ENCODE peak calls at places on chromosomes 3 and 15, in six cellular contexts. F is adrenal gland, K is right lobe of liver, V is Panc1, Y is spleen, G is uterus. S is an unnamed sample. For H3K4me1 and H3K27me3, the result is how much of the 10 kb centered on the place peaks cover.

GRCh38 chr15:57245130-57245529 is 131.2 kb upstream of the CGNL1 start:
- DNase-seq in F (no peak), K (no peak), V (no peak), Y (no peak), G (no peak), S (no peak)

GRCh38 chr3:45778761-45779201 is 17.6 kb downstream of the SLC6A20 start:
- DNase-seq in F (no peak), K (no peak), V (no peak), Y (no peak), G (no peak), S (no peak)

GRCh38 chr3:52561028-52561749 is 24.8 kb downstream of the UQCC5 start:
- DNase-seq in F (no peak), K (no peak), V (no peak), Y (no peak), G (no peak), S (no peak)

GRCh38 chr3:31878231-31878838 is 102.7 kb downstream of the OSBPL10 start:
- DNase-seq in F (peak), K (no peak), V (no peak), Y (no peak), G (no peak), S (no peak)

GRCh38 chr15:60005352-60006202 is 1.5 kb downstream of the FOXB1 start:
- DNase-seq in F (no peak), K (no peak), V (no peak), Y (peak), G (no peak), S (no peak)

GRCh38 chr3:72347819-72348319 is 500.4 kb downstream of the SHQ1 start:
- DNase-seq in F (peak), K (peak), V (no peak), Y (peak), G (peak), S (no peak)

GRCh38 chr3:187689984-187690383 is 12.4 kb downstream of the RTP2 start:
- DNase-seq in F (no peak), K (no peak), V (no peak), Y (no peak), G (no peak), S (no peak)

GRCh38 chr15:43517354-43518072 is at the start of gene MAP1A:
- DNase-seq in F (peak), K (no peak), V (no peak), Y (no peak), G (peak), S (peak)

GRCh38 chr3:189947948-189948723 is 172.6 kb downstream of the P3H2 start:
- DNase-seq in F (no peak), K (no peak), V (peak), Y (no peak), G (no peak), S (no peak)

GRCh38 chr3:171396048-171396447 is 64.2 kb downstream of the TNIK start:
- DNase-seq in F (no peak), K (no peak), V (no peak), Y (no peak), G (no peak), S (no peak)

GRCh38 chr3:46334911-46335478 is 18.9 kb upstream of the CCR2 start:
- DNase-seq in F (no peak), K (no peak), V (no peak), Y (no peak), G (no peak), S (no peak)

GRCh38 chr15:92466834-92467233 is 73.2 kb downstream of the ST8SIA2 start:
- DNase-seq in F (peak), K (no peak), V (no peak), Y (no peak), G (no peak), S (no peak)

GRCh38 chr15:48810414-48811324 is at the start of gene CEP152:
- DNase-seq in F (peak), K (peak), V (peak), Y (peak), G (peak), S (peak)

GRCh38 chr3:141556034-141556433 is 69.2 kb downstream of the RASA2 start:
- DNase-seq in F (no peak), K (no peak), V (no peak), Y (no peak), G (no peak), S (no peak)

GRCh38 chr15:31401282-31401681 is 74.6 kb downstream of the KLF13 start:
- DNase-seq in F (no peak), K (no peak), V (no peak), Y (no peak), G (no peak), S (no peak)

GRCh38 chr3:105691053-105691452 is 177.8 kb downstream of the CBLB start:
- DNase-seq in F (no peak), K (no peak), V (no peak), Y (no peak), G (no peak), S (no peak)

GRCh38 chr15:71391421-71392047 is 276.3 kb downstream of the THSD4 start:
- DNase-seq in F (no peak), K (no peak), V (no peak), Y (no peak), G (no peak), S (no peak)

GRCh38 chr3:110710156-110710555 is 361.5 kb upstream of the NECTIN3 start:
- DNase-seq in F (no peak), K (no peak), V (no peak), Y (no peak), G (no peak), S (no peak)

GRCh38 chr15:45429974-45430792 is 51.8 kb upstream of the GATM start:
- DNase-seq in F (peak), K (peak), V (peak), Y (peak), G (peak), S (peak)

GRCh38 chr3:103393395-103394186 is 958.8 kb downstream of the ZPLD1 start:
- DNase-seq in F (no peak), K (no peak), V (no peak), Y (no peak), G (no peak), S (no peak)

GRCh38 chr3:46902188-46902631 is 24.7 kb downstream of the PTH1R start:
- DNase-seq in F (no peak), K (peak), V (no peak), Y (peak), G (no peak), S (no peak)

GRCh38 chr15:43133429-43134156 is at the start of gene TMEM62:
- DNase-seq in F (peak), K (peak), V (peak), Y (peak), G (peak), S (peak)

GRCh38 chr3:49017646-49017977 is 768 bp downstream of the DALRD3 start:
- DNase-seq in F (peak), K (no peak), V (no peak), Y (no peak), G (no peak), S (no peak)

GRCh38 chr3:53081318-53081717 is 35.4 kb upstream of the SFMBT1 start:
- DNase-seq in F (no peak), K (no peak), V (no peak), Y (no peak), G (no peak), S (no peak)

GRCh38 chr3:74527566-74527965 is 86.9 kb downstream of the CNTN3 start:
- DNase-seq in F (no peak), K (no peak), V (no peak), Y (no peak), G (no peak), S (no peak)

GRCh38 chr3:100706365-100706764 is 2.9 kb upstream of the TFG start:
- DNase-seq in F (no peak), K (no peak), V (no peak), Y (no peak), G (no peak), S (no peak)

GRCh38 chr15:52349062-52349700 is 53.6 kb upstream of the MYO5C start:
- DNase-seq in F (no peak), K (no peak), V (no peak), Y (no peak), G (no peak), S (no peak)

GRCh38 chr15:98651581-98652220 is 3.4 kb downstream of the IGF1R start:
- DNase-seq in F (no peak), K (no peak), V (no peak), Y (no peak), G (no peak), S (no peak)

GRCh38 chr3:108130705-108131104 is 39.9 kb upstream of the CD47 start:
- DNase-seq in F (no peak), K (no peak), V (no peak), Y (no peak), G (no peak), S (no peak)

DNA sequence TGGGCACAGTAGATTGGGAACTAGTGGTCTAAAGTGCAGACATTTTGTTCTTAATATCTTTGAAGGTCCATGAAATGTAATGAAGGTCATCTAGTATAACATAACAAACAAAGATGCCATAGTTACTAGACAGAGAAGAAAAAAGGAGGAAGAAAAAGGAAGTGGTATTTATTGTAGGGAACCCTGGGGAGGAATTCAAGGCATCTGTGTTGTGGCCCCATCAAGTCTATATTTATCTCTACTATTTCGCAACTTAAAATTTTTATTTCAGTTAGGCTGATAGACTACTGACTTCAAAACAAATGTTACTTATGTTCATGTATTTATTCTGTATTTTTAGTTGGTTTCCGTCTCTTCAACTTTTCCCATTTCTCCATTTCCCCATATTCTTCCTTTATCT is 48.9 kb upstream of the ZDHHC23 start:
- DNase-seq in F (no peak), K (no peak), V (no peak), Y (no peak), G (no peak), S (no peak)
- H3K4me3 ChIP-seq in F (no peak), K (no peak), V (no peak), Y (no peak), G (no peak), S (no peak)

GRCh38 chr3:12959395-12959794 is 113.8 kb downstream of the IQSEC1 start:
- DNase-seq in F (peak), K (no peak), V (no peak), Y (no peak), G (no peak), S (no peak)
- H3K4me1 ChIP-seq in F (half or more), K (half or more), V (under half), Y (half or more), G (under half), S (under half)

GRCh38 chr3:156094391-156094790 is 26.0 kb upstream of the KCNAB1 start:
- DNase-seq in F (no peak), K (no peak), V (no peak), Y (no peak), G (no peak), S (no peak)
- H3K27me3 ChIP-seq in F (under half), K (under half), V (under half), Y (under half), G (under half), S (under half)

GRCh38 chr3:165827233-165827632 is 10.0 kb downstream of the BCHE start:
- DNase-seq in F (no peak), K (no peak), V (no peak), Y (no peak), G (no peak), S (no peak)
- H3K4me3 ChIP-seq in F (no peak), K (no peak), V (no peak), Y (no peak), G (no peak), S (no peak)

DNA sequence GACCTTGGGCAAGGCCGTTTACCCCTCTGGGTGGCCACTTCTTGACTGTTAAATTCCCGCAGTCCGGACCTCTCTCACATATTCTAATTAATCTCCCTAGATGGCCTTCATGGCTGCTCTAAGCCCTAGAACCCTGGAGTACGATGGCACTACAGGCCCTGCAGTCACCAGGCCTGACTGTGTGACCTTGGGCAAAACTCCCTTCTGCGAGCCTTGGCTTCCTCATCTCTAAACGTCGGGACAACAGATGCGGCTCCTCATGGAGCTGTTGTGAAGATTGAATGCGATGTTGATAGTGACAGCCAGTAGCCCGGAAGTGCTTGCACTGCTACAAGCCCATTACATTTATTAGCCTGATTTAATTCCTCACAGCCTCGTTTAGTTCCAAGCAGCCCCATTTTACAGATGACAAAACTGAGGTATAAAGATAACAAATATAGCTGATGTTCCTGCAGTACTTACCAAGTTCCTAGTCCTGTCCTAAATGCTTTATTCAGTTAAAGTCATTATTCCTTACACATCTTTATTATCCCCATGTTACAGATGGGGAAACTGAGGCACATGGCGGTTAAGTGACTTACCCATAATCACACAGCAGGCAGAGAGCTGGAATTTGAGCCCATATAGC is 10.3 kb downstream of the EPHB3 start:
- DNase-seq in F (no peak), K (no peak), V (no peak), Y (no peak), G (no peak), S (no peak)
- H3K4me1 ChIP-seq in F (under half), K (under half), V (under half), Y (under half), G (under half), S (under half)

GRCh38 chr15:74297867-74298266 is 61.7 kb downstream of the CCDC33 start:
- DNase-seq in F (no peak), K (no peak), V (no peak), Y (no peak), G (no peak), S (no peak)
- H3K27me3 ChIP-seq in F (under half), K (under half), V (under half), Y (under half), G (under half), S (under half)

GRCh38 chr3:101936419-101937331 is 87.4 kb downstream of the NFKBIZ start:
- DNase-seq in F (no peak), K (no peak), V (no peak), Y (no peak), G (no peak), S (no peak)
- H3K4me3 ChIP-seq in F (no peak), K (no peak), V (no peak), Y (no peak), G (no peak), S (no peak)

DNA sequence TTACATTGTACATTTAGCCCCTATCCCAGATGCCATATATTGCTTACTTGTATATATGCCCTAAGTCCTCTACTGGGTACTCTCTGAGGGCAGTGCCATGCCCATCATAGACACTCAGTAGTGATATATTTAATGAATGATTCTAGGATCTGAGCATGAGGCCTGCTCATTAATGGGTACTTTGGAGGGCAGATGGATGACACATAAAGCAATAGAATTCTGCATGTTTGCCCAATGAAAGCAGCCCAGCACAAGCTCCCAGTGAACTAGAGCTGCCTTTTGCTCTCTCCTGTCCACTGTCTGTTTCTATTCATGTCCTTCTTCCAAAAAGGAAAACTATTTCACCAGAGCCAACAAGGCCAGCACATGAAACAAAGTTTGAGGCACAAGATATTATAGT is 63.9 kb downstream of the TGFBR2 start:
- DNase-seq in F (no peak), K (no peak), V (no peak), Y (no peak), G (no peak), S (no peak)
- H3K4me1 ChIP-seq in F (under half), K (under half), V (under half), Y (half or more), G (under half), S (under half)

GRCh38 chr3:14829811-14830210 is 11.0 kb downstream of the FGD5 start:
- DNase-seq in F (no peak), K (no peak), V (no peak), Y (no peak), G (no peak), S (no peak)

GRCh38 chr3:14824646-14825045 is 5.9 kb downstream of the FGD5 start:
- DNase-seq in F (no peak), K (no peak), V (no peak), Y (no peak), G (no peak), S (no peak)

GRCh38 chr3:14823910-14824629 is 5.3 kb downstream of the FGD5 start:
- DNase-seq in F (no peak), K (no peak), V (no peak), Y (no peak), G (no peak), S (no peak)

GRCh38 chr3:14826069-14826468 is 7.3 kb downstream of the FGD5 start:
- DNase-seq in F (no peak), K (no peak), V (no peak), Y (no peak), G (no peak), S (no peak)

DNA sequence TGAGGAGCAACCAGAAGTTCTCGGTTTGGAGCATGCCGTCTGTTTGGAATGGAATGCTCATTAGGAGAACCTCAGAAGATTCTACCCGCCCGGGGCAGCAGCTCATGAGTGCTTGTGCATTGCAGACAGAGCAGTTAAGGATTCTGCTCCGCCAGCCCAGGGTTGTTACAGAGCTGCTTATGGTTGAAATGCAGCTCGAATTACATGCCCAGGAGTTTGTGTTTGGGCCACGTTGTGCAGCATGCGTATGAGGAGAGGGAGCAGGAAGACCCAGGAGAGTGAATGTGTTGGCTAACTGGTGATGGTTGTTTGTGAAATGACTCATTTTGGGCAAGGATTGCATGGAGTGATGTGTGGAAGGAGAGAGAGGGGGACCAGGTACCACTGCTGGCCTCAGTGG is 9.0 kb downstream of the FGD5 start:
- DNase-seq in F (no peak), K (no peak), V (no peak), Y (no peak), G (no peak), S (no peak)
- H3K27me3 ChIP-seq in F (under half), K (under half), V (under half), Y (under half), G (under half), S (under half)

GRCh38 chr15:69089258-69089657 is 71.2 kb upstream of the GLCE start:
- DNase-seq in F (no peak), K (no peak), V (no peak), Y (no peak), G (no peak), S (no peak)

GRCh38 chr15:69085325-69086081 is 71.0 kb downstream of the NOX5 start:
- DNase-seq in F (no peak), K (no peak), V (no peak), Y (no peak), G (no peak), S (no peak)

GRCh38 chr15:69086427-69087205 is 72.1 kb downstream of the NOX5 start:
- DNase-seq in F (no peak), K (no peak), V (no peak), Y (no peak), G (no peak), S (no peak)

GRCh38 chr15:69088300-69088965 is 72.0 kb upstream of the GLCE start:
- DNase-seq in F (no peak), K (no peak), V (no peak), Y (no peak), G (no peak), S (no peak)

GRCh38 chr15:69087581-69087980 is 72.9 kb upstream of the GLCE start:
- DNase-seq in F (no peak), K (no peak), V (no peak), Y (no peak), G (no peak), S (no peak)
- H3K4me3 ChIP-seq in F (no peak), K (no peak), V (no peak), Y (no peak), G (no peak), S (no peak)